ENCODE peak calls at places on chromosomes 3 and 15, in seven cellular contexts. P, B, U, X, K, A and Y are unnamed samples.

GRCh38 chr15:38886315-38887163 is 321.9 kb upstream of the RASGRP1 start:
- DNase-seq in B (no peak), U (peak), A (no peak), P (no peak), K (no peak), X (no peak), Y (peak)

GRCh38 chr3:146072061-146072460 is 88.9 kb downstream of the PLOD2 start:
- DNase-seq in B (no peak), U (no peak), K (no peak), X (no peak), P (no peak), A (no peak), Y (no peak)

GRCh38 chr3:156892701-156893100 is 66.5 kb downstream of the LEKR1 start:
- DNase-seq in X (no peak), A (no peak), P (no peak), K (no peak), B (no peak), U (peak), Y (peak)

GRCh38 chr3:39143051-39143885 is 10.1 kb downstream of the CSRNP1 start:
- DNase-seq in P (no peak), B (no peak), K (no peak), X (no peak), U (no peak), A (no peak), Y (no peak)

GRCh38 chr15:45139770-45140169 is 10.0 kb downstream of the DUOX1 start:
- DNase-seq in A (no peak), U (no peak), X (no peak), B (no peak), K (no peak), P (no peak), Y (no peak)

GRCh38 chr15:77506311-77507150 is 85.8 kb downstream of the HMG20A start:
- DNase-seq in A (no peak), B (peak), K (no peak), X (no peak), U (no peak), P (peak), Y (no peak)

GRCh38 chr3:35883929-35884328 is 244.6 kb downstream of the ARPP21 start:
- DNase-seq in U (no peak), P (no peak), B (no peak), A (no peak), K (no peak), X (no peak), Y (no peak)

GRCh38 chr3:67580430-67581000 is 73.9 kb downstream of the SUCLG2 start:
- DNase-seq in K (no peak), U (no peak), A (no peak), P (no peak), B (no peak), X (no peak), Y (peak)

GRCh38 chr3:5888845-5889244 is 701.3 kb downstream of the EDEM1 start:
- DNase-seq in B (no peak), A (no peak), X (no peak), U (no peak), P (no peak), K (no peak), Y (no peak)

GRCh38 chr3:136932978-136933812 is 24.6 kb upstream of the IL20RB start:
- DNase-seq in X (no peak), K (no peak), B (no peak), A (no peak), P (no peak), U (no peak), Y (no peak)

GRCh38 chr15:78149805-78150751 is 916 bp downstream of the IDH3A start:
- DNase-seq in A (peak), B (no peak), P (peak), K (no peak), U (no peak), X (no peak), Y (peak)

GRCh38 chr3:168288511-168289268 is 193.0 kb upstream of the GOLIM4 start:
- DNase-seq in X (no peak), A (peak), B (no peak), P (no peak), K (no peak), U (no peak), Y (no peak)

GRCh38 chr3:71129611-71130515 is 453.7 kb downstream of the FOXP1 start:
- DNase-seq in X (no peak), A (no peak), P (no peak), K (no peak), B (no peak), U (peak), Y (peak)

GRCh38 chr15:40307421-40308165 is at the start of gene PLCB2:
- DNase-seq in B (peak), A (no peak), K (no peak), U (no peak), P (peak), X (no peak), Y (peak)

GRCh38 chr3:33855884-33856546 is 57.6 kb downstream of the PDCD6IP start:
- DNase-seq in P (no peak), B (no peak), A (no peak), K (no peak), U (no peak), X (no peak), Y (no peak)

GRCh38 chr3:32262201-32262600 is 23.7 kb downstream of the CMTM8 start:
- DNase-seq in X (no peak), B (no peak), P (no peak), K (no peak), U (no peak), A (no peak), Y (no peak)

GRCh38 chr3:184338538-184338945 is 1.1 kb downstream of the FAM131A start:
- DNase-seq in X (peak), P (no peak), B (peak), A (peak), U (peak), K (no peak), Y (peak)

GRCh38 chr3:15810702-15811101 is 12.9 kb upstream of the ANKRD28 start:
- DNase-seq in X (no peak), U (no peak), B (no peak), K (no peak), A (no peak), P (peak), Y (no peak)

GRCh38 chr3:168071535-168071934 is 24.2 kb downstream of the GOLIM4 start:
- DNase-seq in K (no peak), P (no peak), B (no peak), X (no peak), A (no peak), U (peak), Y (peak)

GRCh38 chr15:30033763-30034162 is 49.0 kb upstream of the GOLGA8J start:
- DNase-seq in K (no peak), A (no peak), X (no peak), P (no peak), U (no peak), B (no peak), Y (no peak)

GRCh38 chr15:94451461-94451860 is 220.1 kb downstream of the MCTP2 start:
- DNase-seq in B (no peak), X (no peak), A (no peak), U (no peak), P (no peak), K (no peak), Y (peak)

GRCh38 chr15:80579611-80580010 is 115.5 kb upstream of the ABHD17C start:
- DNase-seq in K (peak), A (peak), X (no peak), U (no peak), P (no peak), B (no peak), Y (no peak)

GRCh38 chr15:80949756-80950155 is 39.9 kb downstream of the MESD start:
- DNase-seq in B (no peak), K (peak), X (no peak), U (no peak), A (no peak), P (no peak), Y (no peak)

GRCh38 chr3:178381555-178381954 is 154.7 kb upstream of the KCNMB2 start:
- DNase-seq in K (no peak), U (peak), A (no peak), B (no peak), X (no peak), P (no peak), Y (peak)

DNA sequence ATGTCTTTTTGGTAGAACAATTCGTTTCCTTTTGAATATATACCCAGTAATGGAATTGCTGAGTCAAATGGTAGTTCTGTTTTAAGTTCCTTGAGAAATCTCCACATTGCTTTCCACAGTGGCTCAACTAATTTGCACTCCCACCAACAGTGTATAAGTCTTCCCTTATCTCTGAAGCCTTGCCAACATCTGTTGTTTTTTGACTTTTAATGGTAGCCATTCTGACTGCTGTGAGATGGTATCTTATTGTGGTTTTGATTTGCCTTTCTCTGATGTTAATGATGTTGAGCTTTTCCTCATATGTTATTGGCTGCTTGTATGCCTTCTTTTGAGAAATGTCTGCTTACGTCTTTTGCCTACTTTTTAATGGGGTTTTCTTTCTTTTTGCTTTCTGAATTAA is 270.6 kb upstream of the MEIS2 start:
- DNase-seq in P (no peak), A (no peak), U (no peak), X (no peak), K (no peak), B (no peak), Y (no peak)
- H3K4me3 ChIP-seq in P (no peak), A (no peak), U (no peak), X (no peak), K (no peak), B (no peak), Y (no peak)

GRCh38 chr3:4334548-4334947 is 31.4 kb downstream of the SETMAR start:
- DNase-seq in U (no peak), X (no peak), A (no peak), P (no peak), B (no peak), K (no peak), Y (no peak)
- TF ChIP-seq CTCF in U (no peak), X (no peak), A (peak), P (no peak), B (no peak), K (no peak), Y (no peak)

GRCh38 chr3:87088366-87088983 is 97.5 kb upstream of the VGLL3 start:
- DNase-seq in U (no peak), K (no peak), X (no peak), A (no peak), B (no peak), P (no peak), Y (no peak)
- H3K4me3 ChIP-seq in U (peak), K (peak), X (peak), A (no peak), B (peak), P (no peak), Y (peak)

DNA sequence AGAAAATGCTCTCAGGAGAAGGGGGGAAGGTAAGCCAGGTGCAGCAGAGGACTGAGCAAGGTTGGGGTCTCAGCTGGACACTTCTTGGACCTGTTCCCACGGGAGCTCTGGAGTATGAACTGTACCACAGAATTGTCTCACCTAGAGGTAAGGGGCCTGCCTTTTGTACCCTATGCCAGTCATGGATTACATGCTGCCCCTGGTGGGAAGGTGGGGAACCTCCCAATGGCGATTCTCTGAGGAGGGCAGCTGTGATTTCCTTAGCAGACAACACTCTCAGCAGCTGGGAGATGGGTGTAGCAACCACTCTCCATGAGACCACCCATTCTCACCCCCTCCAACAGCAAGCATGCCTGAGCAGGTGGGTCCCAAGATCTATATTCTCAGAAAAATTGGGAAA is 329.4 kb upstream of the CTNNB1 start:
- DNase-seq in P (no peak), B (no peak), K (no peak), X (no peak), A (no peak), U (no peak), Y (no peak)
- TF ChIP-seq CTCF in P (no peak), B (no peak), K (no peak), X (no peak), A (peak), U (no peak), Y (peak)

GRCh38 chr3:110814170-110815007 is 257.2 kb upstream of the NECTIN3 start:
- DNase-seq in A (peak), U (peak), P (peak), K (no peak), B (no peak), X (no peak), Y (peak)

GRCh38 chr3:110813541-110813940 is 258.1 kb upstream of the NECTIN3 start:
- DNase-seq in U (no peak), K (no peak), P (no peak), B (no peak), A (no peak), X (no peak), Y (no peak)

GRCh38 chr3:110811050-110811449 is 260.6 kb upstream of the NECTIN3 start:
- DNase-seq in A (no peak), X (no peak), K (no peak), P (no peak), B (no peak), U (peak), Y (no peak)

GRCh38 chr3:110816008-110816407 is 255.6 kb upstream of the NECTIN3 start:
- DNase-seq in X (no peak), K (no peak), P (no peak), B (no peak), A (no peak), U (no peak), Y (no peak)

GRCh38 chr3:110815008-110815583 is 256.5 kb upstream of the NECTIN3 start:
- DNase-seq in A (no peak), X (no peak), K (no peak), B (no peak), P (no peak), U (peak), Y (peak)
- H3K4me3 ChIP-seq in A (no peak), X (no peak), K (no peak), B (no peak), P (no peak), U (no peak), Y (peak)

GRCh38 chr3:195003006-195003892 is 267.7 kb downstream of the XXYLT1 start:
- DNase-seq in U (no peak), A (no peak), X (no peak), B (peak), K (peak), P (peak), Y (peak)

GRCh38 chr3:195003893-195004289 is 267.1 kb downstream of the XXYLT1 start:
- DNase-seq in K (no peak), P (no peak), U (no peak), A (no peak), B (no peak), X (no peak), Y (no peak)

GRCh38 chr3:195001261-195001660 is 269.7 kb downstream of the XXYLT1 start:
- DNase-seq in K (peak), P (no peak), U (no peak), X (no peak), B (no peak), A (no peak), Y (no peak)

GRCh38 chr3:195004512-195005250 is 266.3 kb downstream of the XXYLT1 start:
- DNase-seq in K (peak), A (no peak), P (no peak), U (no peak), B (no peak), X (no peak), Y (no peak)

DNA sequence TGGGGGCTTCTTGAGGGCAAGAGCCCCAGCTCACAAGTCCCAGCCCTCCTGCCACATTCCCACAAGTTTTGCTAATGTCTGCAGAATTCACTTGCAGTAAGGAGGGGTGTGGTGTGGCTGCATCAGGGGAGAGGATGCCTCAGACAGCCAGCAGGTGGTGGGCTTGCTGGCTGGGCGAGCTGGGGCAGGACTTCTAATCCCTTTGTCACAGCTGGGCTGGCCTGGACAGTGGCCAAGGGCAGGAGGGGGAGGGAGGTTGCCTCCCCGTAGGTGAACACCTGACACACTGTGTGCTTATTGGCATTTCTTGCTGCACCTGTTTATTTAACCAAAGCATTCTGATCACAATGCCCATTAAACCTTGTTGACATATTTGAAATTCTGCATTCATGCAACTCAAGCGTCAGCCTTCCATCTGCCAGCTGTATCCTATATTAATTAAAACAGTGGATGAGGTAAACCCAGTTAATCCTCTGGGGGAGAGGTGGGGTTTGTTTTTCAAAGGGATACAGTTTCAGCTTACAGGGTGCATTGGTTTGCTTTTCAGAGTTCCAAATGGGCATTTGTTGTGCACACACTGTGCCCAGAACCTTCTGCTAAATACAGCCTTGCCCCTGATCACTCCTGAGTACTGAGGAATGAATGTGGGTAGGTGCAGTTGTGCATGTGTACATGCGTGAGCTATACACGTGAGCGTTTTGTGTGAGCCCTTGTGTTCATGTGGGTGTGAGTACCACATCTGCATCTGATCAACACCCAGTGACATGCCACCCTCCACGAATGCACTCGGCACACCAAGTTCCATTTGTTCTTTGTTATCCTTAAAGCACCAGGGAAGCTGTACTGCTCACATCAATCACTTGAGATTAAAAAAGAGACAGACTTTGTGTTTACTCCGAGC is 268.7 kb downstream of the XXYLT1 start:
- DNase-seq in X (no peak), U (peak), K (peak), P (peak), B (peak), A (peak), Y (peak)
- TF ChIP-seq CTCF in X (no peak), U (peak), K (no peak), P (no peak), B (peak), A (peak), Y (peak)

GRCh38 chr3:42463093-42463492 is 39.4 kb upstream of the VIPR1 start:
- DNase-seq in B (no peak), A (no peak), K (no peak), U (no peak), X (no peak), P (no peak), Y (no peak)
- H3K4me3 ChIP-seq in B (no peak), A (no peak), K (no peak), U (no peak), X (no peak), P (no peak), Y (no peak)

GRCh38 chr15:68580883-68581155 is 2.0 kb downstream of the CORO2B start:
- DNase-seq in P (no peak), U (no peak), A (no peak), X (no peak), K (no peak), B (no peak), Y (no peak)

GRCh38 chr15:68576253-68577236 is 2.2 kb upstream of the CORO2B start:
- DNase-seq in A (no peak), U (no peak), X (no peak), B (no peak), P (no peak), K (no peak), Y (no peak)

GRCh38 chr15:68580026-68580882 is 1.5 kb downstream of the CORO2B start:
- DNase-seq in A (no peak), P (no peak), U (no peak), K (no peak), X (no peak), B (no peak), Y (no peak)

GRCh38 chr15:68578960-68579935 is at the start of gene CORO2B:
- DNase-seq in K (no peak), A (peak), X (no peak), P (no peak), B (peak), U (peak), Y (no peak)

DNA sequence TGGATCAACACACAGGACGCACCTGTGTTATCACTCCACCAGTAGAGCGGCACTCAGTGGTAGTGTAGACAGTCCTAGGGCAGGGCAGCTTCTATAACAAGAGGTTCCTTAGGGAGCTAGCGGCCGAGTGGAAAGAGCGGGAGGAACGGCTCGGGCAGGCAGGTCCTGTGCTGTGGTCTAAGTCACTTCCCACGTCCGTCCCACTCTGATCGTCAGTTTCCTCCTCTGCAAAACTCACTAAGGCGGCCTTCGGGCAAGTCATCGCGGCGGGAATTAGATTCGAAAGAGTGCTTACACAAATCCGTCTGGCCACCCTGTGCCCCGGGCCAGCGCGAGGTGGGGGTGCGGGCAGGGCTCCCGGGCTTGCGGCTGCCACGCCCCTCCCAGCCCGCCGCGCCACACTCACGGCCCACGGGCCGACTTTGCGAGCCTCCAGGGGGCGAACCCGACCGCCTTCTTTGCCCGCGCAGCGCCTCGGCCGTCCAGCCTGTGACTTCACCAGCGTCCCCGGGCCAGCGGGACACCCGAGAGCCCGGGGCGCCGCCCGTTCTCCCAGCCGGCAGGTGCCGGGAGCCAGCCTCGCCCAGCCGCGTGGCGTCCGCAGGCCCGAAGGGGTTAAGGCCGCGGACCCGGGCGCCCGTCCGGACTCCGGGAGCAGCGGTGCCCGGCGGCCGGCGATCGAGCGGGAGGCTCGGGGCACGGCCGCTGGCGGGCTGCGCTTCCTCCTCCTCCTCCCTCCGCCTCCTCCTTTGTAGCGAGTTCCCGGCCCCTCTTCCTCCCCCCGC is 426 bp upstream of the CORO2B start:
- DNase-seq in K (peak), U (peak), X (peak), A (peak), B (peak), P (peak), Y (peak)
- TF ChIP-seq CTCF in K (no peak), U (peak), X (peak), A (peak), B (peak), P (no peak), Y (peak)

DNA sequence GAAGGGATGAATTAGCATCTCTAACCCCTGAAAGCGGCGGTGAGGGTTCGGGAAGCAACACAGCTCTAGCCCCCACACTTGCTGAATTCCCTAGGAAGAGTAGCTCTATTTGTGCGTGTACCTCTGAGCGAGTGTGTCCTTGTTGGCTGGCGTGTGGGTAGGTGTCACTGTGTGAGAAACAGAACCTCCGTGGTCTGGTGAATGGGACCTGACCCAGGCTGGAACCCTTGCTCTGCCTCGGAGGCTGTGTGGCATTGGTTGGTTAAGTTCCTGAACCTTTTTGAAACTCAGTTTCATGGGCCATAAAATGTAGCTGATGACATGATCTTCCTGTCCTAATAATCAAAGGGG is 414 bp upstream of the TMEM115 start:
- DNase-seq in A (no peak), P (peak), U (no peak), K (no peak), X (no peak), B (no peak), Y (no peak)
- H3K4me3 ChIP-seq in A (peak), P (no peak), U (peak), K (peak), X (peak), B (peak), Y (peak)